ENCODE peak calls at places on chromosomes 13 and 19, in seven cellular contexts. P is stimulated activated CD8-positive, alpha-beta memory T cell treated with anti-CD3 and anti-CD28 coated beads, Interleukin-4, amount 100 ng/mL, for 4 hours; V is left colon; D is NCI-H748 treated with DMSO at 0.1 percent for 48 hours; F is mesenchymal stem cell; U is central memory CD4-positive, alpha-beta T cell; B is mucosa of descending colon. X is an unnamed sample.

GRCh38 chr13:38538412-38538811 is 148.5 kb upstream of the FREM2 start:
- DNase-seq in P (no peak), V (no peak), D (peak; percentile 96), F (no peak), U (no peak), B (no peak), X (no peak)

GRCh38 chr13:27632214-27632613 is 10.5 kb downstream of the POLR1D start:
- DNase-seq in P (no peak), V (no peak), D (no peak), F (no peak), U (no peak), B (no peak), X (no peak)

GRCh38 chr13:101514695-101515275 is 62.3 kb downstream of the ITGBL1 start:
- DNase-seq in P (no peak), V (no peak), D (peak; percentile 69), F (peak; percentile 61), U (peak; percentile 15), B (no peak), X (no peak)

GRCh38 chr13:44415815-44416214 is 42.2 kb downstream of the SERP2 start:
- DNase-seq in P (no peak), V (no peak), D (no peak), F (no peak), U (no peak), B (no peak), X (no peak)

GRCh38 chr19:47421844-47422395 is 2.6 kb upstream of the MEIS3 start:
- DNase-seq in P (no peak), V (no peak), D (no peak), F (no peak), U (no peak), B (no peak), X (no peak)

GRCh38 chr19:17616961-17617806 is 61.7 kb downstream of the COLGALT1 start:
- DNase-seq in P (no peak), V (no peak), D (no peak), F (peak; percentile 39), U (no peak), B (no peak), X (no peak)

GRCh38 chr19:28977826-28978225 is 235.1 kb downstream of the UQCRFS1 start:
- DNase-seq in P (no peak), V (no peak), D (no peak), F (no peak), U (no peak), B (no peak), X (no peak)

GRCh38 chr19:5850743-5851293 is 431 bp downstream of the FUT3 start:
- DNase-seq in P (no peak), V (peak; percentile 56), D (no peak), F (peak; percentile 63), U (no peak), B (peak; percentile 59), X (peak; percentile 86)

GRCh38 chr13:21957833-21958232 is 287.0 kb downstream of the FGF9 start:
- DNase-seq in P (no peak), V (no peak), D (no peak), F (no peak), U (no peak), B (no peak), X (no peak)

GRCh38 chr13:39144941-39145533 is 106.8 kb downstream of the NHLRC3 start:
- DNase-seq in P (no peak), V (no peak), D (no peak), F (peak; percentile 67), U (no peak), B (peak; percentile 22), X (no peak)

GRCh38 chr13:82654851-82655517 is 1227.3 kb downstream of the SLITRK1 start:
- DNase-seq in P (no peak), V (peak; percentile 29), D (no peak), F (no peak), U (no peak), B (peak; percentile 30), X (peak; percentile 58)

GRCh38 chr13:20703785-20704458 is 423 bp downstream of the IL17D start:
- DNase-seq in P (peak; percentile 60), V (peak; percentile 79), D (peak; percentile 81), F (peak; percentile 81), U (peak; percentile 81), B (peak; percentile 92), X (peak; percentile 90)

GRCh38 chr13:80591978-80592377 is 251.1 kb upstream of the SPRY2 start:
- DNase-seq in P (no peak), V (no peak), D (no peak), F (no peak), U (no peak), B (no peak), X (no peak)

GRCh38 chr13:113151745-113152707 is 6.4 kb upstream of the PROZ start:
- DNase-seq in P (no peak), V (no peak), D (no peak), F (peak; percentile 71), U (no peak), B (no peak), X (no peak)

GRCh38 chr19:47190167-47190727 is 40.8 kb downstream of the BBC3 start:
- DNase-seq in P (peak; percentile 41), V (peak; percentile 74), D (no peak), F (peak; percentile 82), U (peak; percentile 65), B (peak; percentile 70), X (peak; percentile 88)

X was measured in lower lobe of right lung.